ENCODE peak calls at places on chromosome 3, in eight cellular contexts. C is endodermal cell; F is neuronal stem cell; B is psoas muscle; G is HCT116; Z is transverse colon; H is CD4-positive, alpha-beta memory T cell; O is brain microvascular endothelial cell. I is an unnamed sample.

GRCh38 chr3:72529084-72529483 is 319.2 kb downstream of the SHQ1 start:
- DNase-seq in B (no peak), O (no peak), C (no peak), Z (no peak), H (no peak), G (no peak), F (no peak), I (no peak)

GRCh38 chr3:32401141-32401540 is 9.5 kb downstream of the CMTM7 start:
- DNase-seq in O (no peak), B (no peak), F (no peak), G (no peak), H (no peak), C (no peak), Z (no peak), I (no peak)

GRCh38 chr3:141291610-141292345 is 60.2 kb downstream of the PXYLP1 start:
- DNase-seq in G (no peak), F (no peak), O (no peak), C (no peak), H (no peak), B (no peak), Z (no peak), I (peak)

GRCh38 chr3:69182588-69183299 is 60.3 kb upstream of the LMOD3 start:
- DNase-seq in O (peak), F (no peak), G (no peak), B (no peak), Z (no peak), C (no peak), H (no peak), I (no peak)

GRCh38 chr3:124243253-124243859 is 251.4 kb upstream of the ROPN1 start:
- DNase-seq in F (no peak), Z (no peak), B (no peak), O (no peak), C (no peak), H (no peak), G (no peak), I (no peak)

GRCh38 chr3:87127286-87127685 is 99.8 kb upstream of the CHMP2B start:
- DNase-seq in Z (no peak), G (no peak), H (no peak), B (no peak), C (no peak), F (no peak), O (no peak), I (no peak)

GRCh38 chr3:63724987-63725386 is 72.5 kb downstream of the SNTN start:
- DNase-seq in C (peak), Z (no peak), G (no peak), O (peak), B (no peak), F (no peak), H (no peak), I (no peak)

GRCh38 chr3:46930945-46931403 is 45.6 kb downstream of the CCDC12 start:
- DNase-seq in G (no peak), F (no peak), O (no peak), B (peak), C (no peak), H (no peak), Z (no peak), I (no peak)

GRCh38 chr3:192930585-192930984 is 12.9 kb upstream of the MB21D2 start:
- DNase-seq in O (no peak), Z (no peak), G (no peak), H (no peak), F (no peak), B (no peak), C (peak), I (no peak)

GRCh38 chr3:94394885-94395284 is 332.0 kb downstream of the NSUN3 start:
- DNase-seq in H (no peak), C (no peak), Z (no peak), O (no peak), B (no peak), F (no peak), G (no peak), I (no peak)

GRCh38 chr3:148178508-148178907 is 519.2 kb upstream of the AGTR1 start:
- DNase-seq in H (no peak), Z (no peak), O (peak), B (no peak), C (no peak), G (no peak), F (no peak), I (no peak)

GRCh38 chr3:81451611-81452010 is 309.8 kb downstream of the GBE1 start:
- DNase-seq in G (no peak), B (no peak), H (no peak), C (no peak), F (no peak), O (no peak), Z (no peak), I (no peak)

GRCh38 chr3:67083277-67083676 is 85.2 kb downstream of the KBTBD8 start:
- DNase-seq in G (no peak), H (peak), F (no peak), Z (no peak), B (no peak), O (peak), C (no peak), I (no peak)

GRCh38 chr3:127446756-127447155 is 143.8 kb downstream of the TPRA1 start:
- DNase-seq in H (no peak), O (no peak), C (peak), G (no peak), F (no peak), B (no peak), Z (no peak), I (no peak)

GRCh38 chr3:137165117-137165806 is 207.5 kb downstream of the IL20RB start:
- DNase-seq in C (peak), G (no peak), H (no peak), F (no peak), B (no peak), O (peak), Z (no peak), I (no peak)

GRCh38 chr3:51622868-51623267 is 48.2 kb upstream of the TEX264 start:
- DNase-seq in F (no peak), Z (no peak), H (no peak), C (no peak), G (no peak), O (no peak), B (no peak), I (no peak)
- H3K27ac ChIP-seq in F (no peak), Z (peak), H (no peak), C (no peak), G (no peak), O (no peak), B (no peak), I (no peak)

GRCh38 chr3:71053495-71053894 is 530.0 kb downstream of the FOXP1 start:
- DNase-seq in O (no peak), G (no peak), H (no peak), Z (no peak), F (no peak), B (no peak), C (no peak), I (no peak)

GRCh38 chr3:71057526-71057894 is 526.0 kb downstream of the FOXP1 start:
- DNase-seq in Z (peak), O (no peak), C (no peak), B (no peak), H (no peak), G (no peak), F (no peak), I (no peak)

GRCh38 chr3:71054312-71054711 is 529.2 kb downstream of the FOXP1 start:
- DNase-seq in O (no peak), Z (no peak), B (no peak), G (no peak), C (no peak), H (no peak), F (no peak), I (no peak)

GRCh38 chr3:71056327-71056726 is 527.2 kb downstream of the FOXP1 start:
- DNase-seq in G (no peak), H (no peak), O (no peak), C (no peak), B (no peak), Z (no peak), F (no peak), I (no peak)

GRCh38 chr3:71055602-71056001 is 527.9 kb downstream of the FOXP1 start:
- DNase-seq in C (no peak), O (no peak), H (no peak), B (no peak), G (no peak), F (no peak), Z (no peak), I (no peak)
- H3K27ac ChIP-seq in C (no peak), O (peak), H (no peak), B (peak), G (no peak), F (no peak), Z (peak), I (peak)

GRCh38 chr3:152243301-152243711 is 25.4 kb upstream of the MBNL1 start:
- DNase-seq in B (no peak), G (no peak), C (no peak), F (no peak), Z (no peak), H (peak), O (no peak), I (no peak)
- H3K27ac ChIP-seq in B (peak), G (no peak), C (no peak), F (no peak), Z (peak), H (peak), O (no peak), I (no peak)

GRCh38 chr3:99646107-99646435 is 7.7 kb downstream of the COL8A1 start:
- DNase-seq in G (no peak), Z (no peak), B (no peak), H (no peak), O (no peak), F (no peak), C (no peak), I (no peak)
- H3K27ac ChIP-seq in G (no peak), Z (peak), B (no peak), H (no peak), O (peak), F (no peak), C (no peak), I (peak)

DNA sequence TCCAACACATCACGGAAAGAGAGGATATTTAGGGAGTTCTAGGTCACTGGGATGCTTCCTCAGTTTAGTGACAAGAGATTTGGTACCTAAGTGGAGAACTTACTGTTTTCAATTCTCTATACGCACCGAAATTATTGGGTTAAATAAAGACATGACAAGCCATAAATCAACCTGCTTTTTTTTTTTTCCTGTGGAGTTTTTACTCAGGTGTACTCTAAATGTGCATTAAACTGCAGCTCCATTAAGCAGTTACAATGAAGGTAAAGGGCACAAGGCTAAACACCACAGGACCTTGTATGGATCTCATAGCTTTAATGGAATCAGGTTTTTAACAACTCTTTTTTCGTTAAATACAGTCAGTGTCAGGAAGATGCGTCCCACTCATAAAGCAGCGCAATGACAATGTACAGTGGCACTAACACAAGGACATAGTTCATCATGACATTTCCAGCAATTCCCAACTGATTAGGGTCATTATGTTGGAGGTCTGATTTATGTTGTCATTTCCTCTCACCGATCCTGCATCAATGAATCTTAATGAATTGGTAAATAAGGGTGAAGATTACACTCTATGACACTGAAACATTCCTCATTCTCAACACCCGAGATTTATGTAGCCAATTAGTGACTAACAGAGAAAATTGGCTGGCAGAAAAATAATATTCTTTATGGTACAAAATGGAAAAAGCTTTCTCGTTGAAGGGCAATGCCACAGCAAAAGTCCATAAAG is 355.2 kb downstream of the FOXP1 start:
- DNase-seq in F (no peak), Z (no peak), O (no peak), C (no peak), H (no peak), G (no peak), B (no peak), I (no peak)
- H3K27ac ChIP-seq in F (no peak), Z (no peak), O (no peak), C (no peak), H (no peak), G (no peak), B (no peak), I (no peak)

GRCh38 chr3:170257145-170257544 is 34.9 kb downstream of the PRKCI start:
- DNase-seq in F (no peak), O (no peak), G (no peak), Z (no peak), H (no peak), B (no peak), C (no peak), I (no peak)

GRCh38 chr3:170259853-170260386 is 37.7 kb downstream of the PRKCI start:
- DNase-seq in C (no peak), Z (no peak), H (no peak), B (no peak), G (no peak), F (no peak), O (no peak), I (no peak)

GRCh38 chr3:170256597-170256996 is 34.4 kb downstream of the PRKCI start:
- DNase-seq in F (no peak), B (no peak), G (no peak), Z (no peak), O (no peak), C (no peak), H (no peak), I (no peak)

GRCh38 chr3:170258105-170258487 is 35.9 kb downstream of the PRKCI start:
- DNase-seq in O (no peak), C (no peak), Z (no peak), B (no peak), H (no peak), F (no peak), G (peak), I (no peak)
- H3K27ac ChIP-seq in O (no peak), C (no peak), Z (no peak), B (no peak), H (no peak), F (no peak), G (peak), I (no peak)

GRCh38 chr3:18390024-18390660 is 35.0 kb downstream of the SATB1 start:
- DNase-seq in C (no peak), B (no peak), G (no peak), F (no peak), O (no peak), H (no peak), Z (no peak), I (no peak)
- H3K27ac ChIP-seq in C (no peak), B (no peak), G (no peak), F (no peak), O (no peak), H (no peak), Z (no peak), I (no peak)

GRCh38 chr3:30354513-30354912 is 251.9 kb upstream of the TGFBR2 start:
- DNase-seq in G (no peak), F (no peak), O (no peak), Z (no peak), C (no peak), H (no peak), B (no peak), I (no peak)
- H3K27ac ChIP-seq in G (no peak), F (no peak), O (no peak), Z (peak), C (no peak), H (no peak), B (no peak), I (peak)

GRCh38 chr3:194275721-194276120 is 75.4 kb downstream of the CPN2 start:
- DNase-seq in C (peak), H (no peak), Z (no peak), B (no peak), O (no peak), F (no peak), G (no peak), I (peak)

GRCh38 chr3:194277547-194278091 is 73.5 kb downstream of the CPN2 start:
- DNase-seq in O (no peak), G (no peak), H (no peak), B (peak), F (no peak), Z (peak), C (peak), I (peak)

GRCh38 chr3:194278186-194278845 is 72.8 kb downstream of the CPN2 start:
- DNase-seq in B (no peak), O (no peak), G (no peak), H (no peak), F (no peak), C (peak), Z (peak), I (peak)

GRCh38 chr3:194275231-194275671 is 75.9 kb downstream of the CPN2 start:
- DNase-seq in B (no peak), G (no peak), O (no peak), H (no peak), C (peak), F (no peak), Z (no peak), I (peak)

DNA sequence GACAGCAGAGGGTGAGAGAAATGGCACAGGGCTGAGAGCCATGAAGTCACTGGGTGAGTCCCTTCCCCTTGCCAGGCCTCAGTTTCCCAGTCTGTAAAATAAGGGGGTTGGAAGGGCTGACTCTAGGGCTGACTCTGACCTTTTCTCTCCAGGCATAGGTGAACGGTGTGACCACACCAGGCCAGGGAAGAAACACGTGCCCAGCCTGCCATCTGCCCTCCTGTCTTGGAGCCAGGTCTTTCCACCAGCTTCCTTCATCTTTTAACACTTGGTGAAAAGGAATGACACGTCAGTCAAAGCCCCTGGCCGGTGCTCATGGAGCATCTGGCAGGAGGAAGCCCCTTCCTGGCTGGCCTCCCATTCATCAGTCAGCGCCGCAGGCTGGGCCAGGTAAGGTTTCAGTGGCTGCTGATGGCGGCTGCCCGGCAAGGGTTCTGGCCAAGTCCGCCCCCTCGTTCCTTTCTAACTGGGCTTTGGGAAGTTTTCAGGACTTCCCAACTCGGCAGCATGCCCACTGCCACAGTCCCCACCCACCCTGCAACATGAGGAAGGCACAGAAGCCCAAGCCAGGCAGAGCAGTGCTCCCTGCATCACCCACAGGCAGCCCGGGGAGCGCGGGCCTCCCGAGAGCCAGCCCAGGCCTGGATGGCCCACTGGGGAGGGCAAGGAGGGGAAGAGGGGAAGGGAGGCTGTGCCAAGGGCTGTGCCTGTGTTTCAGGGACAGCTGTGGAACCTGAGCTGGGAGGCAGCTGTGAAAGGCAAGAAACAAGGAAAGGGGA is 74.2 kb downstream of the CPN2 start:
- DNase-seq in H (no peak), Z (peak), O (no peak), G (no peak), F (no peak), C (peak), B (peak), I (peak)
- H3K27ac ChIP-seq in H (no peak), Z (peak), O (no peak), G (peak), F (no peak), C (no peak), B (peak), I (peak)